ENCODE peak calls at places on chromosomes 3 and 15, in nine cellular contexts. D is activated CD4-positive, alpha-beta T cell treated with anti-CD3 and anti-CD28 coated beads for 4 hours; X is H9; B is esophagus squamous epithelium; N is PC-3; Z is LNCaP clone FGC; W is left ventricle myocardium superior; V is posterior cingulate gyrus; F is endothelial cell. M is an unnamed sample.

GRCh38 chr3:183526838-183527420 is 28.6 kb downstream of the KLHL6 start:
- DNase-seq in D (no peak), X (no peak), B (no peak), N (no peak), Z (no peak), W (no peak), V (no peak), F (no peak), M (no peak)

GRCh38 chr3:190384241-190384863 is 3.6 kb upstream of the CLDN16 start:
- DNase-seq in D (no peak), X (peak; percentile 52), B (no peak), N (peak; percentile 86), Z (peak; percentile 88), W (peak; percentile 29), V (no peak), F (no peak), M (no peak)

GRCh38 chr3:39125837-39126500 is 18.5 kb downstream of the TTC21A start:
- DNase-seq in D (no peak), X (no peak), B (no peak), N (peak; percentile 98), Z (no peak), W (no peak), V (no peak), F (no peak), M (no peak)

GRCh38 chr3:185215873-185216586 is 37.8 kb downstream of the EHHADH start:
- DNase-seq in D (no peak), X (no peak), B (no peak), N (peak; percentile 44), Z (no peak), W (no peak), V (no peak), F (no peak), M (no peak)

GRCh38 chr3:120353463-120353862 is 4.3 kb upstream of the LRRC58 start:
- DNase-seq in D (no peak), X (no peak), B (no peak), N (no peak), Z (no peak), W (no peak), V (no peak), F (no peak), M (no peak)

GRCh38 chr15:77482570-77482969 is 61.9 kb downstream of the HMG20A start:
- DNase-seq in D (no peak), X (no peak), B (no peak), N (peak; percentile 63), Z (no peak), W (no peak), V (no peak), F (no peak), M (no peak)

GRCh38 chr3:65483475-65483874 is 555.2 kb downstream of the MAGI1 start:
- DNase-seq in D (no peak), X (peak; percentile 51), B (no peak), N (peak; percentile 59), Z (peak; percentile 98), W (peak; percentile 72), V (no peak), F (peak; percentile 8), M (no peak)

GRCh38 chr3:56754753-56755365 is 46.9 kb downstream of the ARHGEF3 start:
- DNase-seq in D (peak; percentile 10), X (no peak), B (no peak), N (no peak), Z (no peak), W (no peak), V (no peak), F (no peak), M (peak; percentile 8)